ENCODE peak calls at places on chromosomes 1 and 21, in five cellular contexts. P is endothelial cell of umbilical vein, Y is KG1, W is NCI-H446, Q is pulmonary artery endothelial cell. X is an unnamed sample.

GRCh38 chr1:42282867-42283583 is 52.0 kb downstream of the FOXJ3 start:
- DNase-seq in P (peak; percentile 45), Y (no peak), W (no peak), Q (peak; percentile 3), X (no peak)

GRCh38 chr1:168767885-168768584 is 39.0 kb upstream of the DPT start:
- DNase-seq in P (no peak), Y (no peak), W (peak; percentile 83), Q (no peak), X (no peak)

GRCh38 chr1:213523781-213524398 is 463.9 kb upstream of the PROX1 start:
- DNase-seq in P (no peak), Y (no peak), W (peak; percentile 19), Q (no peak), X (no peak)

GRCh38 chr1:59265622-59266021 is 31.3 kb upstream of the FGGY start:
- DNase-seq in P (no peak), Y (no peak), W (peak; percentile 21), Q (no peak), X (no peak)

GRCh38 chr1:38489844-38490270 is 369.7 kb downstream of the RRAGC start:
- DNase-seq in P (peak; percentile 4), Y (no peak), W (peak; percentile 22), Q (peak; percentile 2), X (no peak)

GRCh38 chr1:9084883-9085282 is 15.4 kb upstream of the SLC2A5 start:
- DNase-seq in P (no peak), Y (no peak), W (no peak), Q (no peak), X (no peak)

GRCh38 chr1:52063192-52063591 is 7.1 kb downstream of the BTF3L4 start:
- DNase-seq in P (no peak), Y (no peak), W (no peak), Q (no peak), X (no peak)

GRCh38 chr1:109757936-109758786 is 5.6 kb downstream of the EPS8L3 start:
- DNase-seq in P (no peak), Y (no peak), W (no peak), Q (no peak), X (no peak)

GRCh38 chr1:156860639-156861423 is at the start of gene NTRK1:
- DNase-seq in P (peak; percentile 17), Y (no peak), W (peak; percentile 80), Q (no peak), X (peak; percentile 27)

GRCh38 chr1:162709132-162709860 is 77.0 kb downstream of the DDR2 start:
- DNase-seq in P (peak; percentile 64), Y (no peak), W (no peak), Q (no peak), X (no peak)

GRCh38 chr1:2555634-2556276 is 416 bp upstream of the TNFRSF14 start:
- DNase-seq in P (peak; percentile 42), Y (peak; percentile 84), W (no peak), Q (no peak), X (peak; percentile 74)

GRCh38 chr1:5256793-5257192 is 602.4 kb downstream of the AJAP1 start:
- DNase-seq in P (no peak), Y (no peak), W (no peak), Q (no peak), X (no peak)

GRCh38 chr1:43836267-43836951 is 97.2 kb upstream of the ARTN start:
- DNase-seq in P (no peak), Y (no peak), W (peak; percentile 92), Q (no peak), X (peak; percentile 37)

GRCh38 chr21:25562660-25563059 is 44.6 kb downstream of the MRPL39 start:
- DNase-seq in P (peak; percentile 41), Y (no peak), W (no peak), Q (no peak), X (no peak)